ENCODE peak calls at places on chromosome 19, in nine cellular contexts. C, R, M, B, K, E, H, A and Q are unnamed samples.

GRCh38 chr19:32233885-32234284 is 111.5 kb upstream of the ZNF507 start:
- DNase-seq in C (no peak), R (no peak), M (no peak), B (no peak), K (no peak), E (no peak), H (no peak), A (no peak), Q (no peak)

GRCh38 chr19:32666084-32666483 is 8.9 kb downstream of the ANKRD27 start:
- DNase-seq in C (no peak), R (no peak), M (no peak), B (no peak), K (no peak), E (no peak), H (no peak), A (no peak), Q (no peak)

GRCh38 chr19:37251308-37252229 is 33.6 kb downstream of the ZNF383 start:
- DNase-seq in C (peak; percentile 45), R (peak; percentile 3), M (peak; percentile 98), B (no peak), K (no peak), E (peak; percentile 81), H (peak; percentile 94), A (no peak), Q (peak; percentile 98)

GRCh38 chr19:681029-681626 is 4.9 kb downstream of the FSTL3 start:
- DNase-seq in C (peak; percentile 91), R (no peak), M (peak; percentile 40), B (no peak), K (peak; percentile 96), E (no peak), H (no peak), A (no peak), Q (no peak)

GRCh38 chr19:14530005-14530348 is 583 bp downstream of the TECR start:
- DNase-seq in C (no peak), R (no peak), M (no peak), B (no peak), K (no peak), E (no peak), H (no peak), A (no peak), Q (no peak)

GRCh38 chr19:30049844-30050667 is 108.0 kb downstream of the URI1 start:
- DNase-seq in C (no peak), R (no peak), M (no peak), B (no peak), K (no peak), E (no peak), H (no peak), A (no peak), Q (no peak)

GRCh38 chr19:18698321-18699167 is 15.1 kb downstream of the CRTC1 start:
- DNase-seq in C (no peak), R (no peak), M (no peak), B (no peak), K (no peak), E (no peak), H (no peak), A (no peak), Q (no peak)

GRCh38 chr19:17751103-17751911 is at the start of gene FCHO1:
- DNase-seq in C (peak; percentile 69), R (no peak), M (no peak), B (peak; percentile 72), K (no peak), E (peak; percentile 36), H (peak; percentile 39), A (no peak), Q (no peak)

GRCh38 chr19:15964231-15964630 is 15.4 kb downstream of the OR10H4 start:
- DNase-seq in C (no peak), R (no peak), M (no peak), B (no peak), K (no peak), E (no peak), H (no peak), A (no peak), Q (no peak)

GRCh38 chr19:50645107-50645506 is 4.1 kb upstream of the C19orf81 start:
- DNase-seq in C (no peak), R (no peak), M (no peak), B (no peak), K (no peak), E (no peak), H (no peak), A (no peak), Q (no peak)

GRCh38 chr19:35557539-35558399 is 5.7 kb downstream of the ATP4A start:
- DNase-seq in C (peak; percentile 65), R (no peak), M (no peak), B (no peak), K (peak; percentile 100), E (peak; percentile 93), H (peak; percentile 69), A (no peak), Q (no peak)

GRCh38 chr19:12126707-12127106 is 13.4 kb downstream of the ZNF20 start:
- DNase-seq in C (peak; percentile 46), R (no peak), M (no peak), B (no peak), K (peak; percentile 22), E (no peak), H (no peak), A (peak; percentile 21), Q (no peak)

GRCh38 chr19:3591876-3592613 is 6.8 kb downstream of the GIPC3 start:
- DNase-seq in C (no peak), R (no peak), M (no peak), B (no peak), K (no peak), E (no peak), H (no peak), A (no peak), Q (no peak)

GRCh38 chr19:10501971-10502523 is 1.1 kb downstream of the KEAP1 start:
- DNase-seq in C (peak; percentile 91), R (no peak), M (no peak), B (peak; percentile 15), K (peak; percentile 45), E (peak; percentile 80), H (peak; percentile 39), A (peak; percentile 54), Q (no peak)

GRCh38 chr19:52214241-52214640 is 24.4 kb downstream of the PPP2R1A start:
- DNase-seq in C (no peak), R (no peak), M (no peak), B (no peak), K (no peak), E (no peak), H (no peak), A (no peak), Q (no peak)

GRCh38 chr19:56076413-56076998 is 44.6 kb downstream of the ZNF787 start:
- DNase-seq in C (peak; percentile 83), R (peak; percentile 2), M (peak; percentile 10), B (no peak), K (peak; percentile 74), E (peak; percentile 48), H (peak; percentile 23), A (peak; percentile 88), Q (no peak)